ENCODE peak calls at places on chromosome 17, in nine cellular contexts. One of them, this sample, is unnamed.

GRCh38 chr17:53949473-53950090 is 126.9 kb downstream of the KIF2B start:
- DNase-seq in AG09319: no peak
- DNase-seq in cardiac fibroblast: no peak
- DNase-seq in GM23338: peak
- DNase-seq in glutamatergic neuron: no peak
- DNase-seq in AG10803: no peak
- DNase-seq in adrenal gland: no peak
- DNase-seq in GM10248: no peak
- DNase-seq in foreskin fibroblast: no peak
- DNase-seq in this sample: no peak

GRCh38 chr17:22512057-22512456 is 819.7 kb downstream of the KCNJ18 start:
- DNase-seq in AG09319: no peak
- DNase-seq in cardiac fibroblast: no peak
- DNase-seq in GM23338: no peak
- DNase-seq in glutamatergic neuron: no peak
- DNase-seq in AG10803: no peak
- DNase-seq in adrenal gland: no peak
- DNase-seq in GM10248: no peak
- DNase-seq in foreskin fibroblast: no peak
- DNase-seq in this sample: no peak

GRCh38 chr17:43338886-43339516 is 59.8 kb upstream of the ARL4D start:
- DNase-seq in AG09319: no peak
- DNase-seq in cardiac fibroblast: peak
- DNase-seq in GM23338: peak
- DNase-seq in glutamatergic neuron: peak
- DNase-seq in AG10803: peak
- DNase-seq in adrenal gland: peak
- DNase-seq in GM10248: no peak
- DNase-seq in foreskin fibroblast: peak
- DNase-seq in this sample: peak

GRCh38 chr17:21039839-21040575 is 2.8 kb downstream of the USP22 start:
- DNase-seq in AG09319: no peak
- DNase-seq in cardiac fibroblast: peak
- DNase-seq in GM23338: peak
- DNase-seq in glutamatergic neuron: no peak
- DNase-seq in AG10803: peak
- DNase-seq in adrenal gland: no peak
- DNase-seq in GM10248: no peak
- DNase-seq in foreskin fibroblast: no peak
- DNase-seq in this sample: peak

GRCh38 chr17:27631897-27632725 is 1.1 kb downstream of the LGALS9 start:
- DNase-seq in AG09319: no peak
- DNase-seq in cardiac fibroblast: no peak
- DNase-seq in GM23338: no peak
- DNase-seq in glutamatergic neuron: no peak
- DNase-seq in AG10803: no peak
- DNase-seq in adrenal gland: no peak
- DNase-seq in GM10248: peak
- DNase-seq in foreskin fibroblast: no peak
- DNase-seq in this sample: no peak

GRCh38 chr17:52158450-52159042 is at the start of gene CA10:
- DNase-seq in AG09319: no peak
- DNase-seq in cardiac fibroblast: no peak
- DNase-seq in GM23338: peak
- DNase-seq in glutamatergic neuron: peak
- DNase-seq in AG10803: no peak
- DNase-seq in adrenal gland: no peak
- DNase-seq in GM10248: peak
- DNase-seq in foreskin fibroblast: no peak
- DNase-seq in this sample: no peak

GRCh38 chr17:74840989-74841666 is 18.6 kb downstream of the GRIN2C start:
- DNase-seq in AG09319: no peak
- DNase-seq in cardiac fibroblast: peak
- DNase-seq in GM23338: peak
- DNase-seq in glutamatergic neuron: no peak
- DNase-seq in AG10803: peak
- DNase-seq in adrenal gland: peak
- DNase-seq in GM10248: no peak
- DNase-seq in foreskin fibroblast: peak
- DNase-seq in this sample: peak

GRCh38 chr17:68591583-68591982 is 9.6 kb downstream of the FAM20A start:
- DNase-seq in AG09319: no peak
- DNase-seq in cardiac fibroblast: peak
- DNase-seq in GM23338: peak
- DNase-seq in glutamatergic neuron: no peak
- DNase-seq in AG10803: no peak
- DNase-seq in adrenal gland: peak
- DNase-seq in GM10248: no peak
- DNase-seq in foreskin fibroblast: no peak
- DNase-seq in this sample: no peak

GRCh38 chr17:38322156-38322779 is 21.5 kb downstream of the GPR179 start:
- DNase-seq in AG09319: no peak
- DNase-seq in cardiac fibroblast: peak
- DNase-seq in GM23338: peak
- DNase-seq in glutamatergic neuron: peak
- DNase-seq in AG10803: peak
- DNase-seq in adrenal gland: peak
- DNase-seq in GM10248: peak
- DNase-seq in foreskin fibroblast: no peak
- DNase-seq in this sample: peak

GRCh38 chr17:58587713-58588117 is 73.3 kb upstream of the MTMR4 start:
- DNase-seq in AG09319: no peak
- DNase-seq in cardiac fibroblast: peak
- DNase-seq in GM23338: peak
- DNase-seq in glutamatergic neuron: peak
- DNase-seq in AG10803: peak
- DNase-seq in adrenal gland: peak
- DNase-seq in GM10248: peak
- DNase-seq in foreskin fibroblast: peak
- DNase-seq in this sample: peak

GRCh38 chr17:68288375-68288774 is 2.6 kb downstream of the SLC16A6 start:
- DNase-seq in AG09319: no peak
- DNase-seq in cardiac fibroblast: peak
- DNase-seq in GM23338: no peak
- DNase-seq in glutamatergic neuron: no peak
- DNase-seq in AG10803: no peak
- DNase-seq in adrenal gland: no peak
- DNase-seq in GM10248: peak
- DNase-seq in foreskin fibroblast: no peak
- DNase-seq in this sample: no peak

GRCh38 chr17:51119415-51120356 is 982 bp downstream of the SPAG9 start:
- DNase-seq in AG09319: no peak
- DNase-seq in cardiac fibroblast: peak
- DNase-seq in GM23338: peak
- DNase-seq in glutamatergic neuron: peak
- DNase-seq in AG10803: peak
- DNase-seq in adrenal gland: peak
- DNase-seq in GM10248: peak
- DNase-seq in foreskin fibroblast: no peak
- DNase-seq in this sample: peak

DNA sequence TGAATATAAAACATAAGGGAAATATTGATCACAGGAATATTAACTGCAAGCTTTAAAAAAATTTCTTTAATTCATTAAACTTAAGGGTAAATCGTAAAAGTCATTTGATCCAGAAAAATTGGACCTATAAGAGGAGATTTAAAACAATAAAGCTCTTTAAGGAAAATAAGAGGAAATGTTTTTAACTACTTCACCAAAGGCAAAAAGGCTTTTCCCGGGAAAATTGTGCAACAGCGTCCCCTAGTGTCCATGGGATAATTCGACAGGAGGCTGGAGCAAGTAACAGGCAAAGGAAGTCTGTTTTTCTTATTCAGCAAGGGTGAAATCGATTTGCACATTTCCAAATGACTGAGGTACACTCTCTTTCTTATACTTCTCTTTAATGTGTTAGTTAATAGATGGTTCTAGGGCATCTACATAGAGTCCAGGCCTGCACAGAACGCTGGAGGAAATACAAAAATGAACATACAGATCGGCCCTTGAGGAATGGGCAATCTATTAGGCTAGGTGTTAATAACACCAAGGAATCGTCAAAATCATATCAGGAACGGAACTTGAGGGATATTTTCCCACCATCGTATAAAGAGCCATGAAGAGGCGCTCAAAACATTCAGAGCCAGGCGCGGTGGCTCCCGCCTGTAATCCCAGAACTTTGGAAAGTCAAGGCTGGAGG is 61.4 kb downstream of the ZNF18 start:
- DNase-seq in AG09319: no peak
- DNase-seq in cardiac fibroblast: peak
- DNase-seq in GM23338: peak
- DNase-seq in glutamatergic neuron: peak
- DNase-seq in AG10803: peak
- DNase-seq in adrenal gland: peak
- DNase-seq in GM10248: no peak
- DNase-seq in foreskin fibroblast: no peak
- DNase-seq in this sample: peak
- TF ChIP-seq CTCF in AG09319: peak
- TF ChIP-seq CTCF in cardiac fibroblast: peak
- TF ChIP-seq CTCF in GM23338: peak
- TF ChIP-seq CTCF in glutamatergic neuron: peak
- TF ChIP-seq CTCF in AG10803: peak
- TF ChIP-seq CTCF in adrenal gland: peak
- TF ChIP-seq CTCF in GM10248: peak
- TF ChIP-seq CTCF in foreskin fibroblast: peak
- TF ChIP-seq CTCF in this sample: peak

GRCh38 chr17:82300707-82301270 is 16.6 kb downstream of the CD7 start:
- DNase-seq in AG09319: no peak
- DNase-seq in cardiac fibroblast: peak
- DNase-seq in GM23338: peak
- DNase-seq in glutamatergic neuron: peak
- DNase-seq in AG10803: peak
- DNase-seq in adrenal gland: peak
- DNase-seq in GM10248: peak
- DNase-seq in foreskin fibroblast: peak
- DNase-seq in this sample: peak
- TF ChIP-seq CTCF in AG09319: peak
- TF ChIP-seq CTCF in cardiac fibroblast: peak
- TF ChIP-seq CTCF in GM23338: peak
- TF ChIP-seq CTCF in glutamatergic neuron: peak
- TF ChIP-seq CTCF in AG10803: peak
- TF ChIP-seq CTCF in adrenal gland: peak
- TF ChIP-seq CTCF in GM10248: peak
- TF ChIP-seq CTCF in foreskin fibroblast: peak
- TF ChIP-seq CTCF in this sample: peak

GRCh38 chr17:39635614-39636176 is 1.2 kb upstream of the STARD3 start:
- DNase-seq in AG09319: no peak
- DNase-seq in cardiac fibroblast: no peak
- DNase-seq in GM23338: no peak
- DNase-seq in glutamatergic neuron: no peak
- DNase-seq in AG10803: no peak
- DNase-seq in adrenal gland: no peak
- DNase-seq in GM10248: no peak
- DNase-seq in foreskin fibroblast: no peak
- DNase-seq in this sample: no peak

GRCh38 chr17:39639043-39639442 is 2.1 kb downstream of the STARD3 start:
- DNase-seq in AG09319: no peak
- DNase-seq in cardiac fibroblast: no peak
- DNase-seq in GM23338: no peak
- DNase-seq in glutamatergic neuron: no peak
- DNase-seq in AG10803: no peak
- DNase-seq in adrenal gland: no peak
- DNase-seq in GM10248: no peak
- DNase-seq in foreskin fibroblast: no peak
- DNase-seq in this sample: no peak

GRCh38 chr17:39638317-39638716 is 1.4 kb downstream of the STARD3 start:
- DNase-seq in AG09319: no peak
- DNase-seq in cardiac fibroblast: no peak
- DNase-seq in GM23338: no peak
- DNase-seq in glutamatergic neuron: no peak
- DNase-seq in AG10803: no peak
- DNase-seq in adrenal gland: no peak
- DNase-seq in GM10248: no peak
- DNase-seq in foreskin fibroblast: no peak
- DNase-seq in this sample: no peak

GRCh38 chr17:39636587-39636926 is 387 bp upstream of the STARD3 start:
- DNase-seq in AG09319: no peak
- DNase-seq in cardiac fibroblast: no peak
- DNase-seq in GM23338: no peak
- DNase-seq in glutamatergic neuron: no peak
- DNase-seq in AG10803: no peak
- DNase-seq in adrenal gland: no peak
- DNase-seq in GM10248: no peak
- DNase-seq in foreskin fibroblast: no peak
- DNase-seq in this sample: no peak

GRCh38 chr17:39636927-39637736 is at the start of gene STARD3:
- DNase-seq in AG09319: peak
- DNase-seq in cardiac fibroblast: peak
- DNase-seq in GM23338: peak
- DNase-seq in glutamatergic neuron: peak
- DNase-seq in AG10803: peak
- DNase-seq in adrenal gland: peak
- DNase-seq in GM10248: peak
- DNase-seq in foreskin fibroblast: peak
- DNase-seq in this sample: peak
- TF ChIP-seq CTCF in AG09319: no peak
- TF ChIP-seq CTCF in cardiac fibroblast: peak
- TF ChIP-seq CTCF in GM23338: no peak
- TF ChIP-seq CTCF in glutamatergic neuron: no peak
- TF ChIP-seq CTCF in AG10803: no peak
- TF ChIP-seq CTCF in adrenal gland: peak
- TF ChIP-seq CTCF in GM10248: no peak
- TF ChIP-seq CTCF in foreskin fibroblast: peak
- TF ChIP-seq CTCF in this sample: peak

GRCh38 chr17:80124351-80124981 is 22.5 kb downstream of the EIF4A3 start:
- DNase-seq in AG09319: no peak
- DNase-seq in cardiac fibroblast: peak
- DNase-seq in GM23338: peak
- DNase-seq in glutamatergic neuron: peak
- DNase-seq in AG10803: peak
- DNase-seq in adrenal gland: peak
- DNase-seq in GM10248: no peak
- DNase-seq in foreskin fibroblast: peak
- DNase-seq in this sample: peak
- TF ChIP-seq CTCF in AG09319: peak
- TF ChIP-seq CTCF in cardiac fibroblast: peak
- TF ChIP-seq CTCF in GM23338: peak
- TF ChIP-seq CTCF in glutamatergic neuron: peak
- TF ChIP-seq CTCF in AG10803: peak
- TF ChIP-seq CTCF in adrenal gland: no peak
- TF ChIP-seq CTCF in GM10248: peak
- TF ChIP-seq CTCF in foreskin fibroblast: peak
- TF ChIP-seq CTCF in this sample: peak

DNA sequence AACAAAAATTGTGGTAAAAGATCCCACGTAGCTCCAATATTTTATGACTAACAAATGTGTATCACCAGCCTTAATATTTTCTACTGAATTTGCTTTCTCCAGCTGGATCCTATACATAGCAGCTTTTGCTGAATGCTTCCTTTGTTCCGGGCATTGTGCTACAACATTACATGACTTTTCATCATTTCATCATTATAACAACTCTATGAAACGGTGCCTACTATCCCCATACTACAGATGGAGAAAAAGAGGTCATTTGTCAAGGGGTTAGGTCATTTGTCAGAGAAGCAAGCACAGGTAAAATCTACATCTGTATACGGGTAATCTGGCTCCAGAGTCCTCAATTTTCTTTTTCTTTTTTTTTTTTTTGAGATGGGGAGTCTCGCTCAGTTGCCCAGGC is 74.3 kb downstream of the KANSL1 start:
- DNase-seq in AG09319: no peak
- DNase-seq in cardiac fibroblast: no peak
- DNase-seq in GM23338: no peak
- DNase-seq in glutamatergic neuron: no peak
- DNase-seq in AG10803: no peak
- DNase-seq in adrenal gland: no peak
- DNase-seq in GM10248: no peak
- DNase-seq in foreskin fibroblast: no peak
- DNase-seq in this sample: no peak
- TF ChIP-seq CTCF in AG09319: no peak
- TF ChIP-seq CTCF in cardiac fibroblast: no peak
- TF ChIP-seq CTCF in GM23338: no peak
- TF ChIP-seq CTCF in glutamatergic neuron: no peak
- TF ChIP-seq CTCF in AG10803: no peak
- TF ChIP-seq CTCF in adrenal gland: no peak
- TF ChIP-seq CTCF in GM10248: no peak
- TF ChIP-seq CTCF in foreskin fibroblast: no peak
- TF ChIP-seq CTCF in this sample: no peak